ENCODE peak calls at places on chromosome 16, in ten cellular contexts. One of them, this sample, is unnamed.

GRCh38 chr16:2979669-2980226 is 498 bp downstream of the PKMYT1 start:
- DNase-seq in body of pancreas: no peak
- DNase-seq in GM23338: peak; percentile 46
- DNase-seq in AG04450: no peak
- DNase-seq in D721Med: no peak
- DNase-seq in stomach: no peak
- DNase-seq in mesothelial cell of epicardium: no peak
- DNase-seq in GM13977: peak; percentile 56
- DNase-seq in progenitor cell of endocrine pancreas: no peak
- DNase-seq in upper lobe of right lung: no peak
- DNase-seq in this sample: no peak

GRCh38 chr16:65142276-65142675 is 20.4 kb upstream of the CDH11 start:
- DNase-seq in stomach: no peak
- DNase-seq in upper lobe of right lung: no peak
- DNase-seq in body of pancreas: no peak
- DNase-seq in GM23338: no peak
- DNase-seq in D721Med: no peak
- DNase-seq in progenitor cell of endocrine pancreas: no peak
- DNase-seq in GM13977: no peak
- DNase-seq in mesothelial cell of epicardium: no peak
- DNase-seq in AG04450: no peak
- DNase-seq in this sample: no peak

GRCh38 chr16:15996432-15997109 is 47.2 kb downstream of the ABCC1 start:
- DNase-seq in GM13977: no peak
- DNase-seq in stomach: peak; percentile 34
- DNase-seq in AG04450: peak; percentile 73
- DNase-seq in progenitor cell of endocrine pancreas: no peak
- DNase-seq in body of pancreas: peak; percentile 28
- DNase-seq in D721Med: no peak
- DNase-seq in upper lobe of right lung: peak; percentile 67
- DNase-seq in GM23338: no peak
- DNase-seq in mesothelial cell of epicardium: no peak
- DNase-seq in this sample: no peak

GRCh38 chr16:58733248-58733670 is 857 bp downstream of the GOT2 start:
- DNase-seq in body of pancreas: peak; percentile 16
- DNase-seq in progenitor cell of endocrine pancreas: no peak
- DNase-seq in GM13977: no peak
- DNase-seq in AG04450: no peak
- DNase-seq in D721Med: no peak
- DNase-seq in upper lobe of right lung: no peak
- DNase-seq in GM23338: peak; percentile 54
- DNase-seq in stomach: no peak
- DNase-seq in mesothelial cell of epicardium: no peak
- DNase-seq in this sample: no peak

GRCh38 chr16:75555707-75556512 is at the start of gene TMEM231:
- DNase-seq in D721Med: peak; percentile 55
- DNase-seq in AG04450: peak; percentile 51
- DNase-seq in GM13977: peak; percentile 97
- DNase-seq in body of pancreas: peak; percentile 96
- DNase-seq in stomach: peak; percentile 97
- DNase-seq in mesothelial cell of epicardium: peak; percentile 91
- DNase-seq in GM23338: peak; percentile 97
- DNase-seq in progenitor cell of endocrine pancreas: peak; percentile 87
- DNase-seq in upper lobe of right lung: peak; percentile 99
- DNase-seq in this sample: peak; percentile 90

GRCh38 chr16:23013484-23013883 is 135.8 kb downstream of the USP31 start:
- DNase-seq in upper lobe of right lung: no peak
- DNase-seq in GM23338: peak; percentile 56
- DNase-seq in progenitor cell of endocrine pancreas: no peak
- DNase-seq in GM13977: no peak
- DNase-seq in body of pancreas: no peak
- DNase-seq in stomach: no peak
- DNase-seq in D721Med: no peak
- DNase-seq in AG04450: no peak
- DNase-seq in mesothelial cell of epicardium: no peak
- DNase-seq in this sample: no peak

GRCh38 chr16:68468849-68469248 is 20.5 kb upstream of the SMPD3 start:
- DNase-seq in stomach: no peak
- DNase-seq in GM23338: no peak
- DNase-seq in mesothelial cell of epicardium: no peak
- DNase-seq in upper lobe of right lung: no peak
- DNase-seq in progenitor cell of endocrine pancreas: no peak
- DNase-seq in body of pancreas: no peak
- DNase-seq in AG04450: no peak
- DNase-seq in D721Med: no peak
- DNase-seq in GM13977: no peak
- DNase-seq in this sample: no peak

GRCh38 chr16:4746215-4746614 is 11.9 kb downstream of the DNAAF8 start:
- DNase-seq in D721Med: no peak
- DNase-seq in upper lobe of right lung: no peak
- DNase-seq in GM13977: no peak
- DNase-seq in stomach: peak; percentile 30
- DNase-seq in GM23338: no peak
- DNase-seq in AG04450: no peak
- DNase-seq in progenitor cell of endocrine pancreas: no peak
- DNase-seq in body of pancreas: no peak
- DNase-seq in mesothelial cell of epicardium: no peak
- DNase-seq in this sample: no peak

GRCh38 chr16:68444058-68444657 is 4.2 kb downstream of the SMPD3 start:
- DNase-seq in mesothelial cell of epicardium: peak; percentile 55
- DNase-seq in D721Med: no peak
- DNase-seq in AG04450: no peak
- DNase-seq in body of pancreas: peak; percentile 37
- DNase-seq in progenitor cell of endocrine pancreas: peak; percentile 70
- DNase-seq in upper lobe of right lung: no peak
- DNase-seq in GM23338: peak; percentile 84
- DNase-seq in stomach: peak; percentile 52
- DNase-seq in GM13977: no peak
- DNase-seq in this sample: no peak

GRCh38 chr16:67942200-67942509 is 1.8 kb downstream of the LCAT start:
- DNase-seq in mesothelial cell of epicardium: no peak
- DNase-seq in GM23338: peak; percentile 86
- DNase-seq in GM13977: peak; percentile 77
- DNase-seq in D721Med: no peak
- DNase-seq in AG04450: no peak
- DNase-seq in stomach: no peak
- DNase-seq in upper lobe of right lung: no peak
- DNase-seq in progenitor cell of endocrine pancreas: peak; percentile 43
- DNase-seq in body of pancreas: no peak
- DNase-seq in this sample: no peak

GRCh38 chr16:16030449-16030848 is 81.0 kb downstream of the ABCC1 start:
- DNase-seq in body of pancreas: no peak
- DNase-seq in upper lobe of right lung: no peak
- DNase-seq in mesothelial cell of epicardium: no peak
- DNase-seq in AG04450: no peak
- DNase-seq in GM13977: no peak
- DNase-seq in stomach: no peak
- DNase-seq in D721Med: no peak
- DNase-seq in GM23338: no peak
- DNase-seq in progenitor cell of endocrine pancreas: no peak
- DNase-seq in this sample: no peak

GRCh38 chr16:678858-679807 is 1.1 kb upstream of the STUB1 start:
- DNase-seq in AG04450: no peak
- DNase-seq in body of pancreas: peak; percentile 87
- DNase-seq in GM13977: peak; percentile 70
- DNase-seq in D721Med: no peak
- DNase-seq in GM23338: peak; percentile 82
- DNase-seq in mesothelial cell of epicardium: no peak
- DNase-seq in upper lobe of right lung: peak; percentile 86
- DNase-seq in stomach: peak; percentile 76
- DNase-seq in progenitor cell of endocrine pancreas: peak; percentile 53
- DNase-seq in this sample: no peak

GRCh38 chr16:86387461-86388440 is 122.6 kb upstream of the FOXF1 start:
- DNase-seq in progenitor cell of endocrine pancreas: no peak
- DNase-seq in AG04450: peak; percentile 94
- DNase-seq in stomach: no peak
- DNase-seq in body of pancreas: no peak
- DNase-seq in mesothelial cell of epicardium: no peak
- DNase-seq in GM23338: no peak
- DNase-seq in D721Med: no peak
- DNase-seq in GM13977: no peak
- DNase-seq in upper lobe of right lung: no peak
- DNase-seq in this sample: no peak

GRCh38 chr16:165218-165538 is 600 bp upstream of the HBM start:
- DNase-seq in AG04450: no peak
- DNase-seq in body of pancreas: no peak
- DNase-seq in GM23338: peak; percentile 58
- DNase-seq in progenitor cell of endocrine pancreas: no peak
- DNase-seq in stomach: no peak
- DNase-seq in mesothelial cell of epicardium: no peak
- DNase-seq in D721Med: no peak
- DNase-seq in GM13977: peak; percentile 47
- DNase-seq in upper lobe of right lung: no peak
- DNase-seq in this sample: no peak

GRCh38 chr16:69181-69580 is 3.2 kb downstream of the RHBDF1 start:
- DNase-seq in AG04450: no peak
- DNase-seq in mesothelial cell of epicardium: no peak
- DNase-seq in body of pancreas: no peak
- DNase-seq in GM13977: no peak
- DNase-seq in stomach: no peak
- DNase-seq in GM23338: no peak
- DNase-seq in upper lobe of right lung: no peak
- DNase-seq in progenitor cell of endocrine pancreas: no peak
- DNase-seq in D721Med: no peak
- DNase-seq in this sample: no peak

GRCh38 chr16:3716831-3717234 is 491 bp downstream of the TRAP1 start:
- DNase-seq in upper lobe of right lung: no peak
- DNase-seq in AG04450: no peak
- DNase-seq in progenitor cell of endocrine pancreas: no peak
- DNase-seq in mesothelial cell of epicardium: no peak
- DNase-seq in D721Med: no peak
- DNase-seq in body of pancreas: no peak
- DNase-seq in GM23338: peak; percentile 60
- DNase-seq in GM13977: peak; percentile 48
- DNase-seq in stomach: no peak
- DNase-seq in this sample: no peak

GRCh38 chr16:966505-966904 is 4.3 kb downstream of the LMF1 start:
- DNase-seq in stomach: no peak
- DNase-seq in mesothelial cell of epicardium: no peak
- DNase-seq in upper lobe of right lung: no peak
- DNase-seq in GM23338: no peak
- DNase-seq in GM13977: no peak
- DNase-seq in body of pancreas: no peak
- DNase-seq in D721Med: no peak
- DNase-seq in AG04450: no peak
- DNase-seq in progenitor cell of endocrine pancreas: no peak
- DNase-seq in this sample: no peak

GRCh38 chr16:8407351-8407750 is 183.0 kb downstream of the TMEM114 start:
- DNase-seq in upper lobe of right lung: no peak
- DNase-seq in D721Med: no peak
- DNase-seq in stomach: no peak
- DNase-seq in body of pancreas: no peak
- DNase-seq in GM13977: no peak
- DNase-seq in mesothelial cell of epicardium: no peak
- DNase-seq in AG04450: no peak
- DNase-seq in progenitor cell of endocrine pancreas: no peak
- DNase-seq in GM23338: no peak
- DNase-seq in this sample: no peak
- TF ChIP-seq CTCF in upper lobe of right lung: no peak
- TF ChIP-seq CTCF in D721Med: no peak
- TF ChIP-seq CTCF in stomach: no peak
- TF ChIP-seq CTCF in body of pancreas: no peak
- TF ChIP-seq CTCF in GM13977: no peak
- TF ChIP-seq CTCF in mesothelial cell of epicardium: no peak
- TF ChIP-seq CTCF in AG04450: no peak
- TF ChIP-seq CTCF in progenitor cell of endocrine pancreas: no peak
- TF ChIP-seq CTCF in GM23338: no peak
- TF ChIP-seq CTCF in this sample: no peak

DNA sequence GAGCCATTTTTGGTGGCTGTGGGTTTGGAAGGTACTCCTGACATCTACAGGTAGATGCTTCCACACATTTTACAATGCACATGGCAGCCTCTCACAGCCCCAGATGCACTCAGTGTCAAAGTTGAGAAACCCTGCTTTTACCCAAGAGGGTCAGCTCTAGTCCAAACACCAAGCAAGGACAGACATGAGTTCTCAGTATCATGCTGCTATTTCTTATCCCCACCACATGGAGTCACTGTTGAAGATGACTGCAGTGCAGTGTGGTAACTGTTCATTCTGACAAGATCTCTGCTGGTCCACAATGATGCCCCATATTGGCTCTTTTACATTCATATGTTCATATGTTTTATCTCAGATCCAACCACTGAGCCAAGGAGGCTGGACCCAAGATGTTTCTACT is 50.5 kb upstream of the SALL1 start:
- DNase-seq in body of pancreas: no peak
- DNase-seq in progenitor cell of endocrine pancreas: no peak
- DNase-seq in GM13977: no peak
- DNase-seq in mesothelial cell of epicardium: no peak
- DNase-seq in AG04450: no peak
- DNase-seq in upper lobe of right lung: no peak
- DNase-seq in stomach: no peak
- DNase-seq in D721Med: no peak
- DNase-seq in GM23338: peak; percentile 21
- DNase-seq in this sample: no peak
- TF ChIP-seq CTCF in body of pancreas: no peak
- TF ChIP-seq CTCF in progenitor cell of endocrine pancreas: no peak
- TF ChIP-seq CTCF in GM13977: no peak
- TF ChIP-seq CTCF in mesothelial cell of epicardium: no peak
- TF ChIP-seq CTCF in AG04450: no peak
- TF ChIP-seq CTCF in upper lobe of right lung: no peak
- TF ChIP-seq CTCF in stomach: no peak
- TF ChIP-seq CTCF in D721Med: no peak
- TF ChIP-seq CTCF in GM23338: peak; percentile 51
- TF ChIP-seq CTCF in this sample: no peak

DNA sequence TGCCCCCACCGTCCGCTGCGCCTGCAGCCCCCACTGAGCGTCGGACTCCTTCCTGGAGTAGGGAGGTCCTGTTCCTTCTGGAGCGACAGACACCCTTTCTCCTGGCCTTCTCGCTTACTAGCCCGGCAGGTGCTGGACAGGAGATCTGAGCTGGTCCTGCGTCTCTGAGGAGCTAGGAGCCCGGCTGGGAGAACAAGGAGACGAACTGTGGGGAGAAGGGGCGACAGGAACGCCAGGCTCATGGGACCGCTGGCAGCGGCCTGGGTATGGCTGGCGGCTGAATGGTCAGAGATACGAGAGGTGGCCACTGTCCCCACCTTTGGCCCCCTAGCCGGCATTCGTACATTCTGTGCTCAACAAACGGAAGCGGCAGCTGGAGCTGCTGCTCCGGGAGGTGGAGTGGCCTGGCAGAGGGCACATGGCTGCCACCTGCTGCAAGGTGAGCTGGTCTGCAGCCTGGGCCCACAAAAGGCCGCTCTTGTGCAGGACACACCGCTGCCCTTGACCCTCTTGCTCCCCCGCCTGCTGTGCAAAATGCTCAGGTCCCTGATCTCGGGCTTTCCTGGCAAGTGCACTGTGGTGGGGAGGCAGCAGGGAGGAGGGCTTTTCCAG is 2066.7 kb downstream of the TP53TG3F start:
- DNase-seq in GM23338: no peak
- DNase-seq in upper lobe of right lung: no peak
- DNase-seq in D721Med: no peak
- DNase-seq in progenitor cell of endocrine pancreas: no peak
- DNase-seq in stomach: no peak
- DNase-seq in mesothelial cell of epicardium: no peak
- DNase-seq in body of pancreas: no peak
- DNase-seq in GM13977: no peak
- DNase-seq in AG04450: no peak
- DNase-seq in this sample: no peak
- TF ChIP-seq CTCF in GM23338: no peak
- TF ChIP-seq CTCF in upper lobe of right lung: no peak
- TF ChIP-seq CTCF in D721Med: no peak
- TF ChIP-seq CTCF in progenitor cell of endocrine pancreas: no peak
- TF ChIP-seq CTCF in stomach: no peak
- TF ChIP-seq CTCF in mesothelial cell of epicardium: no peak
- TF ChIP-seq CTCF in body of pancreas: no peak
- TF ChIP-seq CTCF in GM13977: no peak
- TF ChIP-seq CTCF in AG04450: no peak
- TF ChIP-seq CTCF in this sample: no peak

GRCh38 chr16:66562409-66562808 is 3.8 kb upstream of the CMTM1 start:
- DNase-seq in GM23338: no peak
- DNase-seq in D721Med: no peak
- DNase-seq in mesothelial cell of epicardium: no peak
- DNase-seq in upper lobe of right lung: no peak
- DNase-seq in AG04450: no peak
- DNase-seq in stomach: no peak
- DNase-seq in GM13977: no peak
- DNase-seq in body of pancreas: no peak
- DNase-seq in progenitor cell of endocrine pancreas: no peak
- DNase-seq in this sample: no peak
- TF ChIP-seq CTCF in GM23338: peak; percentile 16
- TF ChIP-seq CTCF in D721Med: no peak
- TF ChIP-seq CTCF in mesothelial cell of epicardium: no peak
- TF ChIP-seq CTCF in upper lobe of right lung: no peak
- TF ChIP-seq CTCF in AG04450: no peak
- TF ChIP-seq CTCF in stomach: no peak
- TF ChIP-seq CTCF in GM13977: peak; percentile 32
- TF ChIP-seq CTCF in body of pancreas: no peak
- TF ChIP-seq CTCF in progenitor cell of endocrine pancreas: no peak
- TF ChIP-seq CTCF in this sample: no peak

This sample was measured in natural killer cell.